ENCODE peak calls at places on chromosomes 2 and 18, in five cellular contexts. One of them, this sample, is unnamed.

GRCh38 chr18:58687871-58688308 is 16.6 kb downstream of the MALT1 start:
- DNase-seq in bronchial epithelial cell: no peak
- DNase-seq in choroid plexus epithelial cell: no peak
- DNase-seq in spleen: no peak
- DNase-seq in nephron progenitor cell: no peak
- DNase-seq in this sample: no peak

GRCh38 chr2:160091381-160091780 is 29.0 kb upstream of the PLA2R1 start:
- DNase-seq in bronchial epithelial cell: peak
- DNase-seq in choroid plexus epithelial cell: peak
- DNase-seq in spleen: no peak
- DNase-seq in nephron progenitor cell: no peak
- DNase-seq in this sample: no peak

GRCh38 chr2:229715895-229716507 is 1.6 kb upstream of the DNER start:
- DNase-seq in bronchial epithelial cell: peak
- DNase-seq in choroid plexus epithelial cell: peak
- DNase-seq in spleen: no peak
- DNase-seq in nephron progenitor cell: peak
- DNase-seq in this sample: no peak

GRCh38 chr2:231707625-231708049 is 688 bp upstream of the PTMA start:
- DNase-seq in bronchial epithelial cell: no peak
- DNase-seq in choroid plexus epithelial cell: peak
- DNase-seq in spleen: no peak
- DNase-seq in nephron progenitor cell: peak
- DNase-seq in this sample: no peak

GRCh38 chr18:23810396-23810795 is 121.1 kb downstream of the LAMA3 start:
- DNase-seq in bronchial epithelial cell: no peak
- DNase-seq in choroid plexus epithelial cell: no peak
- DNase-seq in spleen: no peak
- DNase-seq in nephron progenitor cell: no peak
- DNase-seq in this sample: no peak

GRCh38 chr2:234678721-234679120 is 181.8 kb upstream of the ARL4C start:
- DNase-seq in bronchial epithelial cell: no peak
- DNase-seq in choroid plexus epithelial cell: peak
- DNase-seq in spleen: no peak
- DNase-seq in nephron progenitor cell: no peak
- DNase-seq in this sample: no peak

GRCh38 chr2:54336136-54336976 is 80.3 kb upstream of the TSPYL6 start:
- DNase-seq in bronchial epithelial cell: peak
- DNase-seq in choroid plexus epithelial cell: peak
- DNase-seq in spleen: no peak
- DNase-seq in nephron progenitor cell: no peak
- DNase-seq in this sample: no peak

GRCh38 chr2:219297766-219298456 is 11.3 kb downstream of the PTPRN start:
- DNase-seq in bronchial epithelial cell: no peak
- DNase-seq in choroid plexus epithelial cell: peak
- DNase-seq in spleen: peak
- DNase-seq in nephron progenitor cell: no peak
- DNase-seq in this sample: no peak

GRCh38 chr2:3627500-3628100 is 30.4 kb upstream of the ALLC start:
- DNase-seq in bronchial epithelial cell: no peak
- DNase-seq in choroid plexus epithelial cell: no peak
- DNase-seq in spleen: peak
- DNase-seq in nephron progenitor cell: no peak
- DNase-seq in this sample: peak

GRCh38 chr2:139622691-139623090 is 842.5 kb upstream of the NXPH2 start:
- DNase-seq in bronchial epithelial cell: no peak
- DNase-seq in choroid plexus epithelial cell: no peak
- DNase-seq in spleen: no peak
- DNase-seq in nephron progenitor cell: no peak
- DNase-seq in this sample: no peak

GRCh38 chr2:123380536-123380935 is 644.6 kb upstream of the CNTNAP5 start:
- DNase-seq in bronchial epithelial cell: no peak
- DNase-seq in choroid plexus epithelial cell: peak
- DNase-seq in spleen: no peak
- DNase-seq in nephron progenitor cell: peak
- DNase-seq in this sample: no peak

GRCh38 chr2:177298191-177298590 is 33.7 kb upstream of the NFE2L2 start:
- DNase-seq in bronchial epithelial cell: no peak
- DNase-seq in choroid plexus epithelial cell: no peak
- DNase-seq in spleen: no peak
- DNase-seq in nephron progenitor cell: no peak
- DNase-seq in this sample: no peak

GRCh38 chr2:71798266-71799012 is 345.1 kb downstream of the DYSF start:
- DNase-seq in bronchial epithelial cell: peak
- DNase-seq in choroid plexus epithelial cell: peak
- DNase-seq in spleen: peak
- DNase-seq in nephron progenitor cell: peak
- DNase-seq in this sample: no peak

GRCh38 chr2:237404413-237404812 is 9.6 kb downstream of the COL6A3 start:
- DNase-seq in bronchial epithelial cell: no peak
- DNase-seq in choroid plexus epithelial cell: no peak
- DNase-seq in spleen: no peak
- DNase-seq in nephron progenitor cell: no peak
- DNase-seq in this sample: no peak

GRCh38 chr2:70088508-70089219 is 1.4 kb downstream of the PCBP1 start:
- DNase-seq in bronchial epithelial cell: peak
- DNase-seq in choroid plexus epithelial cell: peak
- DNase-seq in spleen: no peak
- DNase-seq in nephron progenitor cell: no peak
- DNase-seq in this sample: no peak

DNA sequence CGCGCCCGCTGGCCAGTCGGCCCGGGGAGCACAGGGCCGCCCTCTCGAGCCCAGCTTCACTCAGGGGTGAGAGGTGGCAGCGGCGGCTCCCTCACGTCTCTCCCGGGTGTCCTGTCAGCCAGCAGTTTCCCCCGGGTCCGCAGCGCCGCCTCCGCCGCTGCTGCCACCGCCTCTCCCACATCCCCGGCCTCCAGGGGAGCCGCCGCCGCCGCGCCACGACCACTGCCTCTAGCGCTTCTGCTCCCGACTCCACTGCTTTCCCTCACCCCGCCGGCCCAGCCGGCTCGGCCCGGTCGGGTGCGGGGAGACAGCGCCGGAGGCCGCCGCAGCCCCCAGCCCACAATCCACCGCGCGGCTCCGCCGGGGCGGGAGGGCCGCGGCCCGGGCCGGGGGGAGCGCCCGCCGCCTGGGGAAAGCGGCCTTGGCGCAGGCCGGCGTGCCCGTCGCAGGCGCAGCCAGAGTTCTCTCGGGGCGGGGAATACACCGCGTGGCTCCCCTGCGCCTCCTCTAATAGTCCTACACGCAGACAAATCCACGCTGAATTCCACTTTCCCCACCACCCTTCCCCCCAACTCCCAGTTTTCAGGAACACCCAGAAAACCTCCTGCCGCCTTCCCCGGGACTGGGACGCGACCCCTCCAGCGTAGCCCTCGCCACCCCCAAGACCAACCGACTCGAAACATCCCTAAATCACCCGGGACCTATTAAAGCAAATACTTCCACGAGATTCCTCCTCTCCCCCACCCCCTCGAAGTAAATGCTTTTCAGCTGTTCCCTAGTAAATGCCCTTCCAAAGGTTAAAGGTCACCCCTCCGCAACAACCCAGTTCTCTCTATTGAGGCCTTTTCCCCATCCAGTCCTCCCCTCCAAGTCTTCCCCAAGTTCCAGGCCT is at the start of gene VPS54:
- DNase-seq in bronchial epithelial cell: peak
- DNase-seq in choroid plexus epithelial cell: peak
- DNase-seq in spleen: peak
- DNase-seq in nephron progenitor cell: peak
- DNase-seq in this sample: peak
- TF ChIP-seq CTCF in bronchial epithelial cell: no peak
- TF ChIP-seq CTCF in choroid plexus epithelial cell: no peak
- TF ChIP-seq CTCF in spleen: no peak
- TF ChIP-seq CTCF in nephron progenitor cell: no peak
- TF ChIP-seq CTCF in this sample: no peak

DNA sequence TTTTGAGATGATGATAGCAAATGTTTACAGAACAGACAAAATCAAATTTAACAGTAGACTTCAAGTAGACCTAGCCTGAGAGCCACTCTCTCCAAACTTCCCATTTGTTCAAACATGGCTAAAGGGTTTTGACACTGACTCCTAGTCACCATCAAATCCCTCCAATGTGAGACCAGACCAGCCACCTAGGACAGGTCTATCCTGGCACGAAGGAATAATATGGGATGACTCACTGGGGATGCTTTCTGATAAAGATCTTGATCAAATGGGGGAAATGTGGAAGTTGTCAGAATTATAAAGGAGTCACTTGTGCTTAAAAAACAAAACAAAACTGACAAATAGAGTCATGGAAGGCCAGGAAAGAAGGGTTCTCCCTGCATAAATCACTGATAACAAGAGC is 95.7 kb downstream of the EDAR start:
- DNase-seq in bronchial epithelial cell: no peak
- DNase-seq in choroid plexus epithelial cell: no peak
- DNase-seq in spleen: no peak
- DNase-seq in nephron progenitor cell: no peak
- DNase-seq in this sample: no peak
- TF ChIP-seq CTCF in bronchial epithelial cell: no peak
- TF ChIP-seq CTCF in choroid plexus epithelial cell: no peak
- TF ChIP-seq CTCF in spleen: no peak
- TF ChIP-seq CTCF in nephron progenitor cell: no peak
- TF ChIP-seq CTCF in this sample: no peak

DNA sequence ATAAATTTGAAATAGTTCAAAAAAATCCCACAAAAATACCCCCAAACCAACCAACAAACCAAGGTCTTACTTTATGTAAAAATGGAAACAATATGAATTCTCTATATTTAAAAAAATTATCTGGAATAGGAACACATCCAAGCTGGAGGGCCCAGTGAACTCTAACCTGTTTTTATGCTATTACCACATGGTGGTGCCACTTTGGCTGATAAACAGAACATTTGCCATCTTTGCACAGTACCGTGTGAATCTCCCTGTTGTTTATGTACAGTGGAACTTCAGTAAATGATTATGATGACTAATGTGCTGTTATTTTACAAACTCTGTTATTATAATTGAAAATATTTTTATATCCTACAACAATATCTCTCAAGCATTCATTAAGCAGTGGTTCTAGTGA is 145.3 kb upstream of the SMAD7 start:
- DNase-seq in bronchial epithelial cell: no peak
- DNase-seq in choroid plexus epithelial cell: no peak
- DNase-seq in spleen: no peak
- DNase-seq in nephron progenitor cell: no peak
- DNase-seq in this sample: no peak
- TF ChIP-seq CTCF in bronchial epithelial cell: no peak
- TF ChIP-seq CTCF in choroid plexus epithelial cell: peak
- TF ChIP-seq CTCF in spleen: no peak
- TF ChIP-seq CTCF in nephron progenitor cell: no peak
- TF ChIP-seq CTCF in this sample: no peak

GRCh38 chr18:61892683-61893303 is at the start of gene RNF152:
- DNase-seq in bronchial epithelial cell: peak
- DNase-seq in choroid plexus epithelial cell: peak
- DNase-seq in spleen: no peak
- DNase-seq in nephron progenitor cell: peak
- DNase-seq in this sample: peak
- TF ChIP-seq CTCF in bronchial epithelial cell: peak
- TF ChIP-seq CTCF in choroid plexus epithelial cell: peak
- TF ChIP-seq CTCF in spleen: no peak
- TF ChIP-seq CTCF in nephron progenitor cell: no peak
- TF ChIP-seq CTCF in this sample: no peak

DNA sequence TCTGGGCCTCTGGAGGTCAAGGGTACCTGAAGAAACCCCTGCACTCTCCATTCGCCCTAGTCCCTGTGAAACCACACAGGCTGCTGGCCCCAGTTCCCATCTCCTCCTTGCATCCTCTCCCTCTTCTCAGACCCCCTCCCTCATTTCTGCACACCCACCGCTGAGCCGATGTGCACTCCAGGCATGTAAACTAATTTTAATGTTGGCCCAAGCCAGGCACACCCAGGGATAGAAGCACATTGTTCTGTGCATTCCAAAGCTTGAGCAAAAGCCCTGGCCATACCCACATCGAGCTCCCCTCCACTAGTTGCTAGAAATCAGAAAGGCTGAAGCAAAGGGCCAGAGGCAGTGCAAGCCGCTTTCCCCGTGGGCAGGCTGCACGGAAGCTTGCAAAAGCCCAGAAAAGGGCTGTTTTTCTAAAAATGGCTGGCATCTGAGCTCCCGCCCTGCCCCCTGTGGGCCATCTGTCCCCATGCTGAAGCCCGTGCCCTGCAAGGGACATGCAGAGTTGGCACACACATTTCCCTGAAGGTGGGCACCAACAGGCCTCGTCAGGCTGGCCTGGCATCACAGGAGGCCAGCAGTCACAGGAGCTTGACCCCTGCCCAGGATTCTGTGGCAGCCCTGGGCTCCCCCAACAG is 181.6 kb downstream of the SMAD7 start:
- DNase-seq in bronchial epithelial cell: no peak
- DNase-seq in choroid plexus epithelial cell: no peak
- DNase-seq in spleen: no peak
- DNase-seq in nephron progenitor cell: no peak
- DNase-seq in this sample: peak
- TF ChIP-seq CTCF in bronchial epithelial cell: no peak
- TF ChIP-seq CTCF in choroid plexus epithelial cell: no peak
- TF ChIP-seq CTCF in spleen: no peak
- TF ChIP-seq CTCF in nephron progenitor cell: no peak
- TF ChIP-seq CTCF in this sample: no peak

GRCh38 chr2:12618576-12618975 is 98.2 kb upstream of the TRIB2 start:
- DNase-seq in bronchial epithelial cell: no peak
- DNase-seq in choroid plexus epithelial cell: peak
- DNase-seq in spleen: no peak
- DNase-seq in nephron progenitor cell: no peak
- DNase-seq in this sample: no peak

GRCh38 chr2:12617853-12618252 is 98.9 kb upstream of the TRIB2 start:
- DNase-seq in bronchial epithelial cell: no peak
- DNase-seq in choroid plexus epithelial cell: no peak
- DNase-seq in spleen: no peak
- DNase-seq in nephron progenitor cell: no peak
- DNase-seq in this sample: no peak

GRCh38 chr2:12615509-12615908 is 101.2 kb upstream of the TRIB2 start:
- DNase-seq in bronchial epithelial cell: no peak
- DNase-seq in choroid plexus epithelial cell: peak
- DNase-seq in spleen: no peak
- DNase-seq in nephron progenitor cell: no peak
- DNase-seq in this sample: no peak

GRCh38 chr2:12617366-12617765 is 99.4 kb upstream of the TRIB2 start:
- DNase-seq in bronchial epithelial cell: no peak
- DNase-seq in choroid plexus epithelial cell: no peak
- DNase-seq in spleen: no peak
- DNase-seq in nephron progenitor cell: no peak
- DNase-seq in this sample: no peak

GRCh38 chr2:12616456-12617163 is 100.1 kb upstream of the TRIB2 start:
- DNase-seq in bronchial epithelial cell: no peak
- DNase-seq in choroid plexus epithelial cell: no peak
- DNase-seq in spleen: no peak
- DNase-seq in nephron progenitor cell: no peak
- DNase-seq in this sample: no peak
- TF ChIP-seq CTCF in bronchial epithelial cell: no peak
- TF ChIP-seq CTCF in choroid plexus epithelial cell: no peak
- TF ChIP-seq CTCF in spleen: no peak
- TF ChIP-seq CTCF in nephron progenitor cell: no peak
- TF ChIP-seq CTCF in this sample: no peak

This sample was measured in kidney.